ENCODE peak calls at places on chromosomes 11 and 22, in five cellular contexts. J is neural progenitor cell, X is MM.1S, N is H1, L is GM23248. Z is an unnamed sample.

GRCh38 chr11:71330996-71331395 is 78.6 kb upstream of the SHANK2 start:
- DNase-seq in N (no peak), L (no peak), J (no peak), X (no peak), Z (no peak)

GRCh38 chr22:45493286-45493771 is 9.4 kb upstream of the FBLN1 start:
- DNase-seq in L (peak), X (no peak), J (no peak), N (no peak), Z (no peak)

GRCh38 chr11:11113676-11114075 is 239.4 kb downstream of the CSNK2A3 start:
- DNase-seq in L (no peak), N (no peak), X (no peak), J (no peak), Z (no peak)

GRCh38 chr11:35214792-35215193 is 75.8 kb downstream of the CD44 start:
- DNase-seq in L (peak), X (no peak), N (no peak), J (peak), Z (no peak)

GRCh38 chr22:48976556-48977535 is 850.8 kb downstream of the BRD1 start:
- DNase-seq in J (no peak), L (no peak), X (no peak), N (peak), Z (no peak)

GRCh38 chr22:41683616-41684015 is 5.1 kb downstream of the SNU13 start:
- DNase-seq in N (no peak), X (no peak), J (no peak), L (peak), Z (no peak)

GRCh38 chr11:80598905-80599304 is 1158.1 kb upstream of the TENM4 start:
- DNase-seq in J (no peak), N (no peak), X (no peak), L (no peak), Z (no peak)

GRCh38 chr11:128890543-128891409 is at the start of gene KCNJ5:
- DNase-seq in X (no peak), N (peak), L (peak), J (peak), Z (no peak)

GRCh38 chr11:61771995-61772455 is 19.6 kb downstream of the MYRF start:
- DNase-seq in J (peak), X (no peak), N (no peak), L (no peak), Z (no peak)

GRCh38 chr11:15969701-15970329 is 386.5 kb downstream of the SOX6 start:
- DNase-seq in N (no peak), J (no peak), X (no peak), L (peak), Z (no peak)

GRCh38 chr22:41481131-41481830 is 12.4 kb downstream of the ACO2 start:
- DNase-seq in N (no peak), J (no peak), L (peak), X (no peak), Z (no peak)

GRCh38 chr11:13114566-13115465 is 105.7 kb downstream of the RASSF10 start:
- DNase-seq in N (no peak), X (no peak), J (peak), L (peak), Z (peak)

GRCh38 chr11:20840341-20840740 is 171.0 kb downstream of the NELL1 start:
- DNase-seq in N (no peak), X (no peak), J (no peak), L (no peak), Z (no peak)

GRCh38 chr11:110761994-110762393 is 49.8 kb upstream of the ARHGAP20 start:
- DNase-seq in X (no peak), N (no peak), J (no peak), L (no peak), Z (no peak)

GRCh38 chr11:88175707-88176066 is 444 bp upstream of the RAB38 start:
- DNase-seq in X (no peak), J (peak), L (peak), N (no peak), Z (no peak)

GRCh38 chr22:41524283-41524682 is 20.0 kb downstream of the POLR3H start:
- DNase-seq in N (no peak), X (no peak), J (no peak), L (no peak), Z (no peak)

GRCh38 chr11:100726709-100727108 is 39.6 kb downstream of the ARHGAP42 start:
- DNase-seq in X (no peak), N (no peak), L (no peak), J (no peak), Z (no peak)

GRCh38 chr22:38843201-38843715 is 570 bp downstream of the NPTXR start:
- DNase-seq in X (no peak), J (peak), L (peak), N (peak), Z (peak)

GRCh38 chr11:49995559-49995958 is 13.2 kb upstream of the OR4C12 start:
- DNase-seq in N (peak), X (peak), L (peak), J (peak), Z (peak)

GRCh38 chr22:45997775-45998637 is 21.0 kb upstream of the WNT7B start:
- DNase-seq in L (peak), X (peak), J (no peak), N (no peak), Z (no peak)

GRCh38 chr11:114762437-114762836 is 84.1 kb downstream of the NXPE2 start:
- DNase-seq in L (peak), X (no peak), N (peak), J (peak), Z (peak)

GRCh38 chr22:41598081-41598480 is 8.4 kb upstream of the PMM1 start:
- DNase-seq in N (no peak), X (no peak), J (no peak), L (peak), Z (no peak)

GRCh38 chr11:76329084-76329648 is 51.8 kb downstream of the THAP12 start:
- DNase-seq in N (peak), X (no peak), J (peak), L (no peak), Z (no peak)

GRCh38 chr22:39490135-39490798 is 11.8 kb upstream of the MIEF1 start:
- DNase-seq in N (peak), J (peak), L (peak), X (peak), Z (peak)

GRCh38 chr11:19938866-19939265 is 221.4 kb downstream of the DBX1 start:
- DNase-seq in L (no peak), N (no peak), X (no peak), J (no peak), Z (no peak)

GRCh38 chr22:26398741-26399153 is 30.3 kb upstream of the ASPHD2 start:
- DNase-seq in N (peak), J (peak), X (peak), L (peak), Z (peak)

GRCh38 chr11:16226245-16226644 is 130.1 kb downstream of the SOX6 start:
- DNase-seq in X (peak), L (no peak), J (no peak), N (no peak), Z (no peak)

GRCh38 chr11:104883342-104883741 is 14.9 kb downstream of the CASP12 start:
- DNase-seq in X (no peak), N (no peak), J (no peak), L (no peak), Z (no peak)

GRCh38 chr22:36198936-36199616 is 2.5 kb downstream of the APOL4 start:
- DNase-seq in N (no peak), L (no peak), J (no peak), X (no peak), Z (no peak)

GRCh38 chr11:14317659-14318325 is 41.2 kb downstream of the RRAS2 start:
- DNase-seq in X (no peak), J (no peak), N (no peak), L (no peak), Z (no peak)

GRCh38 chr11:119723952-119724325 is 5.1 kb downstream of the NECTIN1 start:
- DNase-seq in J (no peak), N (no peak), L (no peak), X (no peak), Z (no peak)

GRCh38 chr11:61757213-61757862 is 4.9 kb downstream of the MYRF start:
- DNase-seq in J (no peak), X (no peak), N (no peak), L (no peak), Z (no peak)

GRCh38 chr11:91303754-91304153 is 920.9 kb upstream of the FAT3 start:
- DNase-seq in J (no peak), X (no peak), L (no peak), N (no peak), Z (no peak)

GRCh38 chr11:2567026-2567671 is 122.3 kb downstream of the KCNQ1 start:
- DNase-seq in X (no peak), J (no peak), N (no peak), L (no peak), Z (no peak)

GRCh38 chr11:47946682-47947575 is 33.4 kb upstream of the PTPRJ start:
- DNase-seq in X (no peak), L (peak), N (no peak), J (no peak), Z (no peak)

GRCh38 chr11:1064167-1064566 is 10.5 kb upstream of the MUC2 start:
- DNase-seq in N (no peak), L (no peak), X (no peak), J (no peak), Z (no peak)

GRCh38 chr11:406796-407650 is 7.8 kb downstream of the SIGIRR start:
- DNase-seq in N (peak), X (peak), J (peak), L (peak), Z (peak)

GRCh38 chr11:125164422-125165110 is at the start of gene PKNOX2:
- DNase-seq in X (peak), J (peak), L (peak), N (peak), Z (no peak)

GRCh38 chr11:3879967-3880542 is 24.6 kb downstream of the STIM1 start:
- DNase-seq in X (no peak), N (no peak), J (no peak), L (no peak), Z (no peak)
- TF ChIP-seq EZH2 in X (no peak), N (no peak), J (no peak), L (no peak), Z (no peak)

DNA sequence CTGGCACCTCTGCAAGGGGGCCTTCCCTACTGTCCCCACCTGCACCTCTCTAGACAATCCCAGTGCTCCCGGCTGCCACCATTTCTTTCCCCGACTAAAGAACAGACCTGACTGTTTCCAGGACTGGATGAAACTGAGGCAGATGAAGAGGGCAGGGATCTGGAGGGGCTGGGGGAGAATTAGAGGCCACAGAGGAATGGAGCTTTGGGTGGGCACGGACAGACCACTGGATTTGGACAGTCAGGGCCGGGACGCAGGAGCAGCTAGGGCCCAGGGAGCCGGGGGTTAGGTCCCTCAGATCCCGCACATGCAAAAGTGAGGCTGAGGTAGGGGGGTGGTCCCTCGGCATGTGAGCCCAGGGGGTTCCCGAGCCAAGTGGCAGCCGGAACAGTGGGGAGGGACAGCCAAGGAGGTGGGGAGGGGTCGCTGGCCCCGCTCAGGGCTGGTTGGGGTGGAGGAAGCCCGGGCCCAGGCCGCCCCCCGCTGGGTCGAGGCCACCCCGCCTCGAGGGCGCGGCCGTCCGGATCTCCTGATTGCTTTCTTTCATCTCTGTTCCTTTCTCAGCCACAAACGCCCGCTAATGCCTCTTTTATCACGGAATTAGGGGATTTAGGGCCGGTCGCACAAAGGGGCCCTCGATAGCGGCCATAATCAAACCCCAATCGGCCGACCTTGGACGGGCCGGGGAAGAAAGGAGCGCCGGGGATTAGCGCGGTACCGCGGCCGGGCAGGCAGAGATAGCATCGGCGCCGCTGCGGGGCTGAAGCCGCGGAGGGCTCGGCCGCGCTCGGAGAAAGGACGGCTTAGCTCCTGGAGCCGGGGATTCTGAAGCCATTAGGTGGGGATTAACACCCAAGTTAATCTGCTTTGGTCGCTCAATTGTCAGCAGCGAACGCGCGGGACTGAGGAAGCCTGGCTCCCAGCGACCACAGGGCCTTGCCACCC is 9.3 kb downstream of the SLC25A1 start:
- DNase-seq in J (peak), X (no peak), L (peak), N (peak), Z (no peak)
- TF ChIP-seq EZH2 in J (peak), X (peak), L (no peak), N (peak), Z (no peak)

DNA sequence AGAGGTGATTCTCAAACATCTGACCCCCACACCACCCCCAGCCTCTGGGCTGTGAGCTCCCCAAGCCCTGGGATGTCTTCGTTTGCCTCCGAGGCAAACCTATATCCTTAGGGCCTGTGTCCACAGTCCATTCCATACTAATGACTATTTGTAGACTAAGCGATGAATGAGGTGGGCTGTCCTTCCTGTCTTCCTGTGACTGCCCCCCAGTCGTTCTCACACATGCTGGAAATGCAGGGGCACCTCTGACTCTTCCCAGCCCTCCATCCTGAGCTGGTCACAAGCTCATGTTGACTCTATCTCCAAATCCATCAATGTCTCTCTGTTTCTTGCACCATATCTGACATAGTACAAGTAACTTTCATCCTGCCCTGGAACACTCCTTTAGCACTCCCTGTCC is 4.8 kb downstream of the ATG16L2 start:
- DNase-seq in X (no peak), J (no peak), N (no peak), L (peak), Z (no peak)
- TF ChIP-seq EZH2 in X (no peak), J (no peak), N (no peak), L (no peak), Z (no peak)

GRCh38 chr11:117872420-117872961 is 4.0 kb downstream of the FXYD6 start:
- DNase-seq in X (no peak), J (no peak), N (no peak), L (no peak), Z (no peak)

GRCh38 chr11:117874910-117875396 is 1.5 kb downstream of the FXYD6 start:
- DNase-seq in J (no peak), L (no peak), N (no peak), X (no peak), Z (no peak)

GRCh38 chr11:117872962-117873827 is 3.3 kb downstream of the FXYD6 start:
- DNase-seq in J (no peak), X (peak), L (no peak), N (peak), Z (peak)

GRCh38 chr11:117874253-117874909 is 2.1 kb downstream of the FXYD6 start:
- DNase-seq in L (no peak), X (no peak), J (peak), N (peak), Z (no peak)

GRCh38 chr11:117873828-117874125 is 2.7 kb downstream of the FXYD6 start:
- DNase-seq in J (no peak), N (peak), X (no peak), L (no peak), Z (no peak)
- TF ChIP-seq EZH2 in J (no peak), N (no peak), X (no peak), L (no peak), Z (no peak)

DNA sequence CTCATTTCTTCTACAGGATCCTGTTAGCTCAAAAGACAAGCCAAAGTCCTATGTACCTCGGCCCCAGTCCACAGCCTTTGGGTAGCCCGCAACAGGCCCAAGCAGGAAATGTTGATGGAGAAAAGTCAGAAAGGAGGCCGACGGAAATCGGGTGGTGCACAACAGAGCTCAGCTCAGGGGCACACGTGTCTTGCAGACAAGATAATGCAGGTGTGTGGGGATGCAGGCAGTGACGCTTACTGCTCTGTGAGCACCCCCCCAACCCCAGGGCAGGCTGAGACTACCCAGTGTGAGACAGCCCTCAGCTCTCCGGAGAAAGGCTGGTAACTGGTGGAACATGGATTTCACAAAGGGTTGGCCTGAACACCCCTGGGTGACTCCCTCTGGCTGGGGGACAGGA is 4.3 kb upstream of the PDE2A start:
- DNase-seq in N (no peak), J (no peak), X (no peak), L (no peak), Z (no peak)
- TF ChIP-seq EZH2 in N (no peak), J (no peak), X (no peak), L (no peak), Z (no peak)

GRCh38 chr11:131583823-131584222 is 213.4 kb downstream of the NTM start:
- DNase-seq in N (no peak), L (no peak), X (no peak), J (no peak), Z (no peak)
- TF ChIP-seq EZH2 in N (no peak), L (no peak), X (no peak), J (no peak), Z (no peak)

DNA sequence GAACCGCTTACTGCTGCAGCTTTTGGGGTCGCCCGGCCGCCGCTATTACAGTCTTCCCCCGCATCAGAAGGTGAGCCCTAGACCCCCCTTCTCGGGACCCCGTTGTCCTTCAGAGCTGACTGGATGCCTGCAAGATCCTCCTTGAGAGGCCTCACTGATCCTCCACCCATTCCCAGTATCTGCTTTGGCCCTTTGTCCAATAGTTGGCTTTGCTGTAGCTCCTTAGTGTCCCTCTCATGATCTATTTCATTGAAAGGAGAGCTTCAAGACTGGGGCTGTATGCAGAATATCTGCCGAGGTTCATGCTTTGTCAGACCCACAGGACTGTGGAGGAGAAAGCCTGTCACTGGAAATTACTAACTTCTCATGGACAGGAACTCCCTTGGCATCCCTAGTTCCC is 474 bp downstream of the DLAT start:
- DNase-seq in N (no peak), J (no peak), L (peak), X (peak), Z (no peak)
- TF ChIP-seq EZH2 in N (no peak), J (no peak), L (no peak), X (no peak), Z (no peak)